ENCODE peak calls at places on chromosomes 3 and 15, in five cellular contexts. Q is head of caudate nucleus; A is HS-5; T is activated gamma-delta T cell treated with anti-CD3 and anti-CD28 coated beads, Interleukin-2, amount 50 U/mL, for 16 hours; Y is GM12865. V is an unnamed sample.

GRCh38 chr3:181017690-181018089 is 28.2 kb upstream of the DNAJC19 start:
- DNase-seq in Q (no peak), A (peak; percentile 15), T (no peak), Y (no peak), V (no peak)

GRCh38 chr3:77342688-77343087 is 302.8 kb downstream of the ROBO2 start:
- DNase-seq in Q (no peak), A (no peak), T (no peak), Y (no peak), V (no peak)

GRCh38 chr15:68578960-68579935 is at the start of gene CORO2B:
- DNase-seq in Q (no peak), A (no peak), T (no peak), Y (no peak), V (peak; percentile 71)

GRCh38 chr3:97839944-97840343 is 18.1 kb downstream of the CRYBG3 start:
- DNase-seq in Q (no peak), A (no peak), T (no peak), Y (no peak), V (no peak)

GRCh38 chr3:172625404-172625803 is 85.5 kb downstream of the NCEH1 start:
- DNase-seq in Q (no peak), A (peak; percentile 32), T (no peak), Y (no peak), V (peak; percentile 47)

GRCh38 chr3:43176666-43177065 is 70.8 kb upstream of the POMGNT2 start:
- DNase-seq in Q (no peak), A (no peak), T (no peak), Y (no peak), V (no peak)

GRCh38 chr3:21486381-21486935 is 264.6 kb downstream of the ZNF385D start:
- DNase-seq in Q (no peak), A (no peak), T (no peak), Y (no peak), V (peak; percentile 12)

GRCh38 chr15:77627067-77627466 is 5.6 kb downstream of the LINGO1 start:
- DNase-seq in Q (no peak), A (no peak), T (no peak), Y (no peak), V (no peak)

GRCh38 chr3:178802259-178802658 is 266.0 kb downstream of the KCNMB2 start:
- DNase-seq in Q (no peak), A (no peak), T (no peak), Y (peak; percentile 32), V (no peak)

GRCh38 chr15:51536965-51537574 is 85.5 kb downstream of the DMXL2 start:
- DNase-seq in Q (no peak), A (no peak), T (no peak), Y (peak; percentile 28), V (peak; percentile 52)

GRCh38 chr3:26963356-26963742 is 340.8 kb downstream of the LRRC3B start:
- DNase-seq in Q (no peak), A (no peak), T (no peak), Y (no peak), V (peak; percentile 3)

GRCh38 chr3:30510596-30510995 is 95.8 kb upstream of the TGFBR2 start:
- DNase-seq in Q (no peak), A (no peak), T (no peak), Y (no peak), V (no peak)

GRCh38 chr3:136664771-136665170 is 87.4 kb downstream of the STAG1 start:
- DNase-seq in Q (no peak), A (no peak), T (no peak), Y (no peak), V (no peak)

GRCh38 chr15:50996641-50997040 is 88.2 kb downstream of the AP4E1 start:
- DNase-seq in Q (no peak), A (peak; percentile 18), T (no peak), Y (no peak), V (peak; percentile 39)

GRCh38 chr3:88460369-88460768 is 310.6 kb downstream of the C3orf38 start:
- DNase-seq in Q (no peak), A (no peak), T (no peak), Y (no peak), V (no peak)